ENCODE peak calls at places on chromosomes 11 and 22, in six cellular contexts. A is GM06990, X is PC-9, Q is cardiac muscle cell, P is endothelial cell, G is AG04450. J is an unnamed sample.

GRCh38 chr11:27468209-27468608 is 4.4 kb downstream of the LGR4 start:
- DNase-seq in A (no peak), X (no peak), Q (no peak), P (no peak), G (no peak), J (peak)

GRCh38 chr11:112662554-112662953 is 298.7 kb upstream of the NCAM1 start:
- DNase-seq in A (no peak), X (no peak), Q (no peak), P (no peak), G (no peak), J (no peak)

GRCh38 chr11:8267831-8268529 is 4.3 kb upstream of the LMO1 start:
- DNase-seq in A (no peak), X (no peak), Q (peak), P (no peak), G (no peak), J (no peak)

GRCh38 chr22:41085842-41086241 is 6.5 kb upstream of the EP300 start:
- DNase-seq in A (no peak), X (no peak), Q (no peak), P (no peak), G (no peak), J (no peak)

GRCh38 chr22:41919357-41920224 is 4.7 kb upstream of the SHISA8 start:
- DNase-seq in A (peak), X (peak), Q (peak), P (peak), G (no peak), J (no peak)

GRCh38 chr11:57402188-57403066 is 12.0 kb upstream of the PRG2 start:
- DNase-seq in A (no peak), X (peak), Q (no peak), P (no peak), G (no peak), J (no peak)

GRCh38 chr11:76257040-76257730 is 50.9 kb upstream of the WNT11 start:
- DNase-seq in A (no peak), X (peak), Q (peak), P (no peak), G (no peak), J (no peak)

GRCh38 chr11:35800970-35801953 is 138.7 kb downstream of the TRIM44 start:
- DNase-seq in A (no peak), X (no peak), Q (no peak), P (no peak), G (no peak), J (no peak)

GRCh38 chr22:20117656-20118571 is 888 bp upstream of the TRMT2A start:
- DNase-seq in A (peak), X (no peak), Q (peak), P (no peak), G (no peak), J (no peak)

GRCh38 chr11:61880050-61880449 is 11.3 kb downstream of the FADS3 start:
- DNase-seq in A (peak), X (no peak), Q (no peak), P (no peak), G (no peak), J (no peak)

GRCh38 chr11:88131764-88132470 is 43.3 kb downstream of the RAB38 start:
- DNase-seq in A (peak), X (no peak), Q (no peak), P (no peak), G (no peak), J (no peak)

GRCh38 chr11:31958086-31958735 is 132.7 kb upstream of the RCN1 start:
- DNase-seq in A (peak), X (peak), Q (peak), P (peak), G (no peak), J (no peak)

GRCh38 chr22:46803031-46803880 is 40.8 kb downstream of the TBC1D22A start:
- DNase-seq in A (peak), X (peak), Q (peak), P (peak), G (no peak), J (no peak)

GRCh38 chr11:100640646-100641045 is 46.4 kb upstream of the ARHGAP42 start:
- DNase-seq in A (no peak), X (no peak), Q (no peak), P (no peak), G (no peak), J (no peak)

GRCh38 chr11:110908401-110909106 is 196.3 kb upstream of the ARHGAP20 start:
- DNase-seq in A (no peak), X (no peak), Q (no peak), P (no peak), G (peak), J (peak)

GRCh38 chr11:78798567-78799170 is 224.0 kb upstream of the NARS2 start:
- DNase-seq in A (no peak), X (peak), Q (peak), P (peak), G (no peak), J (no peak)

DNA sequence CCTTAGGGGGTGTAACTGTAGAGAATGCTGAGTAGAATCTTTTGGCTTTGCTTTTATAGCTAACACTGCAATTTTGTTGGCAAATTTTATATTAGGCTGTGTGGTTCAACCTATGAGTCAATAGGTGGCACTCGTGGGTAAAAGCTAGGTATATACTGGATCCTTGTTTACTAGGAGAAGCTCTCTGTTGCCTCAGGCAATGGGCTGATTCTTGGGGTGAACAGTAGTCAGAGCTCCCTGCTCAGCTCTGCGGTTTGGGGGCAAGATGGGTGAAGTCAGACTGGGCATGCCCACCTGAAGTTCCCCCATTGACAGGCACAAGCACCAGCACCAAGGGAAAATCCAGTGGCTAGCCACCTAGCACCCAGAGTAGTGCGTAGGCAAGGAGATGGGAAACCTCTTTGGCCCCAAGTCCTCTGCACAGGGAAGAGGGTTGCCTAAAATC is 238.7 kb downstream of the FAM181B start:
- DNase-seq in A (no peak), X (no peak), Q (peak), P (no peak), G (no peak), J (no peak)
- TF ChIP-seq CTCF in A (peak), X (peak), Q (no peak), P (no peak), G (peak), J (peak)

GRCh38 chr11:134488512-134488911 is 76.5 kb upstream of the B3GAT1 start:
- DNase-seq in A (no peak), X (no peak), Q (no peak), P (no peak), G (no peak), J (no peak)

GRCh38 chr11:134485316-134485715 is 73.3 kb upstream of the B3GAT1 start:
- DNase-seq in A (no peak), X (no peak), Q (no peak), P (no peak), G (no peak), J (no peak)

GRCh38 chr11:134483857-134484256 is 71.8 kb upstream of the B3GAT1 start:
- DNase-seq in A (no peak), X (no peak), Q (no peak), P (no peak), G (no peak), J (no peak)

GRCh38 chr11:134486704-134487103 is 74.7 kb upstream of the B3GAT1 start:
- DNase-seq in A (no peak), X (no peak), Q (no peak), P (no peak), G (no peak), J (no peak)

DNA sequence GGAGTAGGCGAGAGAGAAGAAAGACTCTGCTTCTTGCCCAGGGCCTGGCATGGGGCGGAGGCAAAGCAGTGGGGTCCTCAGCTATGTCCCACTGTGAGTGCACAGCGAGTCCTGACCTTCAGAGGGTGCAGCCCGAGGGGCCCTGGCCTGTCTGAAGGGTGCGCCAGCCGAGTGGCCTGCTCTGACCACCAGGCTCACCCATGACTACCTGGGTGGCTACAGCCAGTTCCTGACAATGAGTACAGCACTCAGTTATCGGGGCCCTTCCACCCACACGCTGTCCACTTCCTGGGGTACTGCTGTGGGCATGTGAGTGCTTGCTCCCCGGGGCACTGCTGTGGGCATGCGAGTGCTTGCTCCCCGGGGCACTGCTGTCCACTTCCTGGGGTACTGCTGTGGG is 74.1 kb upstream of the B3GAT1 start:
- DNase-seq in A (no peak), X (no peak), Q (no peak), P (no peak), G (no peak), J (no peak)
- TF ChIP-seq CTCF in A (no peak), X (no peak), Q (no peak), P (no peak), G (no peak), J (no peak)

GRCh38 chr22:26318975-26319374 is 110.1 kb upstream of the ASPHD2 start:
- DNase-seq in A (no peak), X (no peak), Q (no peak), P (peak), G (no peak), J (no peak)
- TF ChIP-seq CTCF in A (no peak), X (peak), Q (no peak), P (peak), G (no peak), J (peak)

GRCh38 chr22:25747245-25747944 is 5.4 kb downstream of the MYO18B start:
- DNase-seq in A (no peak), X (peak), Q (no peak), P (no peak), G (peak), J (peak)
- TF ChIP-seq CTCF in A (no peak), X (no peak), Q (no peak), P (no peak), G (no peak), J (no peak)

GRCh38 chr22:37930270-37930951 is 23.0 kb downstream of the C22orf23 start:
- DNase-seq in A (no peak), X (no peak), Q (no peak), P (no peak), G (no peak), J (no peak)
- TF ChIP-seq CTCF in A (peak), X (peak), Q (peak), P (peak), G (peak), J (peak)

GRCh38 chr11:47433157-47433556 is 6.9 kb upstream of the PSMC3 start:
- DNase-seq in A (no peak), X (no peak), Q (no peak), P (no peak), G (no peak), J (no peak)
- TF ChIP-seq CTCF in A (no peak), X (no peak), Q (no peak), P (no peak), G (no peak), J (no peak)

GRCh38 chr22:45094081-45094720 is 69.5 kb upstream of the NUP50 start:
- DNase-seq in A (no peak), X (no peak), Q (no peak), P (no peak), G (no peak), J (no peak)

GRCh38 chr22:45092644-45093043 is 71.1 kb upstream of the NUP50 start:
- DNase-seq in A (no peak), X (no peak), Q (no peak), P (no peak), G (no peak), J (no peak)

GRCh38 chr22:45091254-45091854 is 72.4 kb upstream of the NUP50 start:
- DNase-seq in A (no peak), X (no peak), Q (no peak), P (no peak), G (no peak), J (no peak)

GRCh38 chr22:45087802-45088201 is 75.9 kb upstream of the NUP50 start:
- DNase-seq in A (no peak), X (no peak), Q (no peak), P (no peak), G (no peak), J (no peak)

DNA sequence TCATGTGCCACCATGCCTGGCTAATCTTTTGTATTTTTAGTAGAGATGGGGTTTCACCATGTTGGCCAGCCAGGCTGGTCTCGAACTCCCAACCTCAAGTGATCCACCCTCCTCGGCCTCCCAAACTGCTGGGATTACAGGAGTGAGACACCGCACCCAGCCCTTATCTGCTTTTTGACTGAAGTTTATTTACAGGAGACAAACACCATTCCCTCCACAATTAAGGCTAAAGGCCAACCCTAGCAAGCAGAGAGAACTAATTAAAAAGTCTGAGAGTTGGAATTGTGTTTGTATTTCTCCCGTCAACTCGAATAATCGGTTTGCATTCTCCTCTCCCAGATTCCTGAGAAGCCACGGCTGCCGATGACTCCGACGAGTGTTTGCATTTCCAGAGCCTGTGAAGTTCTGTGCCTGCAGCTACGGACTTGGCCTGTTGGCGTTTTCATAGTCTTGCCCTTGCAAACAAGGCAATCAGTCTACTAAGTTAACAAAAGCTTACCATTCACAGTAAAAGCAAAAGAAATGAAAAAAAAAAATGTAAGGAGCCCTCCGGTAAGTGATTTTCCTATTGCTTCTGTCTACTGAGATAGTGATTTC is 73.3 kb upstream of the NUP50 start:
- DNase-seq in A (no peak), X (no peak), Q (peak), P (no peak), G (no peak), J (no peak)
- TF ChIP-seq CTCF in A (no peak), X (no peak), Q (no peak), P (no peak), G (peak), J (no peak)

DNA sequence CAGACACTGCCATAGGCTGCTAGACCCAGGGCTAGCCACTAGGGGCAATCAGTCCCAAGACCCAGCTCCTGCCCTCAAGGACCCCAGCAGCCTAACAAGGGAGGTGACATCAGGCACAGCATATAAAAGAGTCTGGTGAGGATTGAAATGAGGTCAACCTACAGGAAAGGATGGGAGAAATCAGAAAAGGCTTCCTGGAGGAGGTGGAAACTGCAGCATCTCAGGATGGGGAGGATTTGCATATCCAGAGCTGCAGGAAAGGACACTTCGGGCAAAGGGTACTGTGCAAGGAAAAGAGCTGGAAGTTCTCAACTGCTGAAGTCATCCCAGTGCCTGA is 2.9 kb upstream of the ARFGAP2 start:
- DNase-seq in A (no peak), X (peak), Q (peak), P (peak), G (no peak), J (no peak)
- TF ChIP-seq CTCF in A (peak), X (peak), Q (peak), P (peak), G (peak), J (peak)

DNA sequence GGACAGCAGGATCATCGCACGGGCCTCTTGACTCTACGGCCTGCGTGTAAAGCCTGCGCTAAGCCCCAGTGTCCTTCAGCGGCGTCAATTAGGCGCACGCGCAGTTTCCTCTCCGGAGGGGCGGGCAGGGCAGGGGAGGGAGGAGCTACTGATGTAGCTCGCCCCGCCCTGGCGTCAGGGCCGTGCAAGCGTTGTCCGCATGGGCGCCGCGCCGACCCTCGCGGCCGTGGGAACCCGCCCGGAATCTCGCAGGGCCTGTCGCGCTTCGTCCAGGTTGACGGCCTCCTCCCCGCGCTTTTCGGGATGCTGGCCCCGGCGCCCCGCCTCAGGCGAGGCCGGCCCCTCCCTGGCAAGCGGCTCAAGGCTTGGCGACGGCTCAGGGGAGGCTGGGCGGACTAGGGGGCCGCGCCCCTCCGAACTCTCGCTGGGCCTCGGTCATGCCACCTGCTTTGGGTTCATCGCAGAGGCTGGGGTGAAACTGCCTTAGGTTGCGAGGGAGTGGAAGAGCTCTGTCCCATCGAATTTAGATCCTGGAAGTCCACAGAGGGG is 61.1 kb downstream of the ST3GAL4 start:
- DNase-seq in A (peak), X (no peak), Q (peak), P (peak), G (no peak), J (no peak)
- TF ChIP-seq CTCF in A (no peak), X (no peak), Q (no peak), P (no peak), G (no peak), J (no peak)

J was measured in retinal pigment epithelial cell.